ENCODE peak calls at places on chromosomes 13 and 19, in eight cellular contexts. B is NCI-H1092; S is AG04450; T is WTC11; W is T-helper 2 cell treated with Interferon-gamma antibody and Interleukin-4, amounts not matched to agents 5 μg/mL and 100 μg/mL, for 36 hours; F is left colon; M is AG04449; D is OCI-LY7. A is an unnamed sample.

GRCh38 chr19:56245062-56245740 is 27.3 kb upstream of the EDDM13 start:
- DNase-seq in W (no peak), S (no peak), T (no peak), M (no peak), F (no peak), D (no peak), B (no peak), A (no peak)

GRCh38 chr13:70249332-70250064 is 141.2 kb upstream of the KLHL1 start:
- DNase-seq in T (no peak), W (no peak), B (no peak), M (no peak), F (no peak), S (no peak), D (no peak), A (no peak)

GRCh38 chr19:35179830-35180229 is 25.3 kb downstream of the FXYD5 start:
- DNase-seq in S (no peak), T (no peak), W (no peak), F (no peak), M (no peak), D (no peak), B (no peak), A (no peak)

GRCh38 chr13:89695343-89696257 is 1651.9 kb upstream of the MIR17HG start:
- DNase-seq in F (no peak), M (no peak), D (peak; percentile 39), W (no peak), S (peak; percentile 6), B (peak; percentile 57), T (peak; percentile 66), A (no peak)

GRCh38 chr13:96940961-96941360 is 53.3 kb downstream of the OXGR1 start:
- DNase-seq in W (no peak), M (no peak), F (no peak), B (no peak), S (no peak), D (no peak), T (no peak), A (no peak)

GRCh38 chr13:79434578-79434977 is 28.5 kb upstream of the RBM26 start:
- DNase-seq in W (no peak), S (no peak), T (no peak), M (no peak), B (no peak), D (no peak), F (no peak), A (no peak)

GRCh38 chr19:39196860-39197562 is at the start of gene NCCRP1:
- DNase-seq in T (peak; percentile 68), M (no peak), W (no peak), B (no peak), S (no peak), D (no peak), F (no peak), A (no peak)

GRCh38 chr13:46553521-46553885 is 533 bp downstream of the LRCH1 start:
- DNase-seq in S (no peak), T (peak; percentile 33), W (no peak), B (no peak), D (no peak), M (no peak), F (no peak), A (peak; percentile 84)

GRCh38 chr19:3452456-3453068 is 27.8 kb downstream of the SMIM24 start:
- DNase-seq in T (no peak), M (no peak), B (no peak), W (no peak), S (no peak), F (no peak), D (no peak), A (no peak)

GRCh38 chr13:24997367-24997967 is 98.5 kb upstream of the PABPC3 start:
- DNase-seq in W (no peak), M (no peak), T (no peak), D (peak; percentile 59), B (no peak), F (no peak), S (no peak), A (no peak)

GRCh38 chr19:19347401-19347800 is 26.8 kb downstream of the MAU2 start:
- DNase-seq in W (no peak), B (no peak), T (no peak), M (no peak), D (no peak), F (no peak), S (no peak), A (no peak)

GRCh38 chr19:1471514-1472107 is 7.4 kb downstream of the C19orf25 start:
- DNase-seq in T (no peak), B (no peak), M (no peak), W (no peak), S (no peak), D (peak; percentile 38), F (no peak), A (peak; percentile 72)

GRCh38 chr19:17468302-17469091 is 1.8 kb upstream of the SLC27A1 start:
- DNase-seq in S (no peak), T (no peak), F (peak; percentile 59), W (no peak), M (no peak), D (no peak), B (no peak), A (no peak)

GRCh38 chr13:76812206-76812882 is 73.9 kb downstream of the KCTD12 start:
- DNase-seq in B (no peak), F (no peak), M (no peak), T (no peak), D (no peak), W (no peak), S (no peak), A (no peak)

GRCh38 chr19:45097776-45098520 is 5.0 kb downstream of the PPP1R37 start:
- DNase-seq in B (no peak), F (no peak), W (no peak), M (peak; percentile 80), T (no peak), D (no peak), S (peak; percentile 82), A (peak; percentile 87)

GRCh38 chr19:48997972-48998371 is 4.3 kb downstream of the RUVBL2 start:
- DNase-seq in B (peak; percentile 9), T (peak; percentile 92), F (no peak), D (peak; percentile 50), S (no peak), W (peak; percentile 41), M (no peak), A (no peak)

GRCh38 chr19:10961073-10961762 is 388 bp downstream of the SMARCA4 start:
- DNase-seq in D (peak; percentile 57), W (no peak), T (peak; percentile 56), S (no peak), M (no peak), B (no peak), F (no peak), A (peak; percentile 82)

GRCh38 chr13:72850959-72851677 is 69.2 kb downstream of the PIBF1 start:
- DNase-seq in D (no peak), F (no peak), W (no peak), B (no peak), M (no peak), S (no peak), T (peak; percentile 29), A (peak; percentile 71)

GRCh38 chr19:10680545-10681135 is 20.6 kb upstream of the QTRT1 start:
- DNase-seq in B (no peak), M (no peak), T (no peak), W (no peak), D (no peak), S (no peak), F (no peak), A (no peak)